ENCODE peak calls at places on chromosomes 12 and 14, in four cellular contexts. A is neuronal stem cell, K is mammary epithelial cell, C is fibroblast of lung. H is an unnamed sample.

GRCh38 chr12:62767946-62768345 is 167.0 kb downstream of the PPM1H start:
- DNase-seq in C (peak; percentile 52), K (peak; percentile 50), A (no peak), H (no peak)

GRCh38 chr14:55245657-55246268 is 25.5 kb upstream of the FBXO34 start:
- DNase-seq in C (peak; percentile 18), A (no peak), K (peak; percentile 21), H (no peak)

GRCh38 chr12:22083167-22083566 is 37.1 kb downstream of the CMAS start:
- DNase-seq in K (peak; percentile 30), A (no peak), C (peak; percentile 29), H (no peak)

GRCh38 chr14:36647827-36648753 is 13.6 kb upstream of the PAX9 start:
- DNase-seq in K (peak; percentile 58), A (no peak), C (peak; percentile 45), H (no peak)

GRCh38 chr14:101004954-101005353 is 101.4 kb upstream of the RTL1 start:
- DNase-seq in K (no peak), C (peak; percentile 79), A (no peak), H (no peak)

GRCh38 chr12:44833561-44833960 is 42.6 kb downstream of the NELL2 start:
- DNase-seq in C (no peak), A (no peak), K (no peak), H (no peak)

GRCh38 chr14:104319489-104320241 is 181.3 kb downstream of the KIF26A start:
- DNase-seq in K (no peak), C (no peak), A (no peak), H (no peak)

GRCh38 chr14:67199016-67199415 is 9.8 kb downstream of the GARIN2 start:
- DNase-seq in K (no peak), C (peak; percentile 15), A (no peak), H (no peak)

GRCh38 chr14:24298892-24299254 is 707 bp downstream of the DHRS1 start:
- DNase-seq in C (peak; percentile 82), A (no peak), K (peak; percentile 92), H (peak; percentile 87)

GRCh38 chr12:115037830-115038229 is 353.9 kb upstream of the TBX3 start:
- DNase-seq in K (no peak), C (no peak), A (no peak), H (no peak)

GRCh38 chr12:80821513-80822000 is 104.8 kb downstream of the MYF5 start:
- DNase-seq in A (peak; percentile 37), C (no peak), K (no peak), H (no peak)

GRCh38 chr12:53989227-53990113 is 4.5 kb downstream of the HOXC10 start:
- DNase-seq in A (no peak), K (peak; percentile 57), C (no peak), H (no peak)

GRCh38 chr14:61573748-61574513 is 121.4 kb upstream of the HIF1A start:
- DNase-seq in C (peak; percentile 81), A (no peak), K (peak; percentile 93), H (no peak)

GRCh38 chr12:104695453-104696148 is 238.9 kb downstream of the CHST11 start:
- DNase-seq in A (no peak), K (peak; percentile 78), C (peak; percentile 100), H (no peak)

GRCh38 chr14:51562816-51563215 is 88.9 kb upstream of the FRMD6 start:
- DNase-seq in K (peak; percentile 71), A (no peak), C (peak; percentile 73), H (no peak)

GRCh38 chr14:69052181-69052601 is 73.1 kb upstream of the ACTN1 start:
- DNase-seq in C (no peak), K (no peak), A (no peak), H (no peak)

GRCh38 chr14:69048456-69048855 is 69.4 kb upstream of the ACTN1 start:
- DNase-seq in K (peak; percentile 39), A (no peak), C (peak; percentile 44), H (no peak)

GRCh38 chr14:69047255-69047654 is 68.2 kb upstream of the ACTN1 start:
- DNase-seq in K (no peak), A (no peak), C (no peak), H (no peak)

GRCh38 chr14:69049675-69050074 is 70.6 kb upstream of the ACTN1 start:
- DNase-seq in C (peak; percentile 86), A (no peak), K (no peak), H (no peak)

DNA sequence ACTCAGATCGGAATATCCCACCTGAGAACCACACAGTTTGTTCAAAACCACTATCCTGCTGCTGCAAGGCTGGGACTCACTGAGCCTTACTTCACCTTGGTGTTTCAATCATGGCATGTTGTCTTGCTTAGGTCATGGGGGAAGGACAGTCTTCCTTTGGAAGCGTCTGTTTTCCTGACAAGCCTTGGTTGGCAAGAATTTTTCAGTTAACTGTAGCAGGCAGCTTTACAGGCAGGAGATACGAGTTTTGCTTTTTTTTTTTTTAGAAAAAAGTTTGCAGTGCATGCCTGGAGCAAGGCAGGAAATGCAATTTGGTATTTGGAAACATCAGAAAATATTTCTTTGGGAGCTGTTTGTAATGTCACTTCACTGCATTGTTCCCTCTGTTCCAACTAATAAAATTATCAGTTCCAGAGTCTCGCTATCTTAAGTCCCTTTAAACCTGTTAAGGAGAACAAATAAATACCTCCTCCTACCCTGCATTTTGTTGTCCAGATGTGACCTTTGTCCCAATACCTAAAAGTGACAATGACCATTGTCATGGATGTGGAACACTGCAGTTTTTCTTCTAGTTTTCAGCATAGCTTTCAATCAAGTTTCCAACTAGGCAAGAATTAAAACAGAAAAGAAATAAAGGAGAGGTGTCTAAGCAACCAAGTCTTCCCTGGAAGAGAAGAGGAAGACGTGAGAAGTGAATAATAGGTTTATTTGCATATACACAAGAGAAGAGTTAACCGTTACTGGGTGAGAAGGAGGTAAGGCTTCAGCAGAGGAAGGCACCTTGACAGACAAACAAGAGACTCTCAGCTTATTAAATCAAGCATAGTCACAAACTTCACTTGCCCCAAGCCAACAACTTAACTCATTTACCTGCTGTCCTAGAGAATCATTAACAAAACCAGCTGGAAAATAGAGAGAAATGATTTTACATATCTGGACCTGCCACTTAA is 71.4 kb upstream of the ACTN1 start:
- DNase-seq in K (no peak), A (no peak), C (no peak), H (no peak)
- H3K9ac ChIP-seq in K (no peak overlapping the region), A (no peak overlapping the region), C (no peak overlapping the region), H (no peak overlapping the region)

GRCh38 chr12:25497021-25497420 is 56.1 kb downstream of the LMNTD1 start:
- DNase-seq in A (no peak), K (no peak), C (peak; percentile 60), H (peak; percentile 38)

GRCh38 chr12:25491396-25491948 is 61.6 kb downstream of the LMNTD1 start:
- DNase-seq in C (no peak), A (peak; percentile 50), K (no peak), H (no peak)

GRCh38 chr12:25496098-25496587 is 56.9 kb downstream of the LMNTD1 start:
- DNase-seq in C (peak; percentile 68), K (no peak), A (no peak), H (no peak)

GRCh38 chr12:25493682-25494081 is 59.4 kb downstream of the LMNTD1 start:
- DNase-seq in C (no peak), K (no peak), A (no peak), H (no peak)

GRCh38 chr12:25495336-25496097 is 57.6 kb downstream of the LMNTD1 start:
- DNase-seq in K (peak; percentile 85), C (peak; percentile 94), A (no peak), H (peak; percentile 64)
- H3K9ac ChIP-seq in K (no peak overlapping the region), C (no peak overlapping the region), A (no peak overlapping the region), H (no peak overlapping the region)

DNA sequence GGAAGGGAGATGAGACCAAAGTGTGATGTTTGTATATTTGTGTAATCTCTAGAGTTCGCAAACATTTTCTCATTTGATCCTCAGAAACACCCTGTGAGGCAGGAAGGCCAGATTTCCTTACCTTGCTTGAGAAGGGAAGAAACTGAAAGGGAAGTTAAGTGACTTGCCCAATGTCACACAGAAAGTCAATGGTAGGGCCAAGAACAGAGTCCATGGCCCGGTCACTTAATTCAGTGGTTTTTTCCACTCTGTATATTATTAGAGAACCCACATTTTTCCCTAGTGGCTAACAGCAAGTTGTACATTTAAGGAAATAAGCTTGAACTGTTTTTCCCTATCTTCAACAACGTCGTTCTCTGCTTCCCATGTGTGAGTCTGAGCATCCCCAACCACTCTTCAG is 25.6 kb upstream of the CHPT1 start:
- DNase-seq in K (no peak), C (no peak), A (no peak), H (no peak)
- H3K9ac ChIP-seq in K (no peak overlapping the region), C (no peak overlapping the region), A (no peak overlapping the region), H (no peak overlapping the region)

DNA sequence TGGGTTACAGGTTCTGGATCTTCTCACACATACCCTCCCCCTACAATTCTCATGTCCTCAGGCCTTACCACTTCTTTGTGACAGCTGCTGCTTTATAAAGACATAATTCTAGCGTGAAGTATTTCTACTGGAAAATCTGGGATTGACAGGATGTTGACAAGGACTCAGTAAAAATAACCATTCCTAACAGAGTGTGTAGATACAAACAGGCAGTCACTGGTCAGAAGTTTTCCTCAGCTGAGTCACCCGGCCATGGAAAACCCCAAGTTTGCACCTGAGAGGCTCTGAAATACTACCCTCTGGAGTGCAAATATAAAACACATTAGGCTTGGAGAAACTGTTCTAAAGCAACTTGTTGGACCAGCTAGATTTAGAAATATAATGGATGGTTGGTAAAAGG is 54.4 kb downstream of the SPPL3 start:
- DNase-seq in A (no peak), K (peak; percentile 88), C (peak; percentile 69), H (peak; percentile 23)
- H3K9ac ChIP-seq in A (no peak overlapping the region), K (peak overlapping the region; percentile 27), C (no peak overlapping the region), H (peak overlapping the region; percentile 42)

DNA sequence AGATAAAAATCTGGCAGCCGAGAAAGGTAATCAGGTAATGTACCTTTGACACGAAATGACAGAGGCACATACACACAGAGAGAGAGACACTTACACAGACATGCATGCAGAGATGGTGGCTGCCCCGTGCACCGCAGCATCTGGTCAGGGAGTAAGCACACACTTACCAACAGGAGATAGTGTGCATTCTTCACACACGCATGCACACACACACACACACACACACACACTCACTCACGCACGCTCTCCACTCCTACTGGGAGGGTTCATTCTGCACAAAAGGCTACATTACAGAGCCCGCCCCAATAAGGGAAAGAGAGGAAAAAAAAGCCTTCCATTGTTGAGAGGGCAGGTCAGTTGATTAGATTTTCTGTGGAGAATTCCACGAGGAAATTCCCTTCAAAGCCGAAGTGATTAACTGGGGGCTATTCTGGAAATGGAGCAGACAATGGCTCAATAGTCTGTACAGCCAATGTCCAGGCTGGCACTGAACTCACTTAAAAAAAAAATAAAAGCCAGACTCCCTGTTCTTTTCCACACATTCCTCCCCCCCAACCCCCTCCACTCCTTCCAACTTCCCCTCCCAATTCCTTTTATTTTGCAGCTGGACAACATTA is 1.4 kb upstream of the SOX5 start:
- DNase-seq in C (peak; percentile 39), A (peak; percentile 73), K (no peak), H (no peak)
- H3K9ac ChIP-seq in C (no peak overlapping the region), A (peak overlapping the region; percentile 38), K (no peak overlapping the region), H (no peak overlapping the region)

DNA sequence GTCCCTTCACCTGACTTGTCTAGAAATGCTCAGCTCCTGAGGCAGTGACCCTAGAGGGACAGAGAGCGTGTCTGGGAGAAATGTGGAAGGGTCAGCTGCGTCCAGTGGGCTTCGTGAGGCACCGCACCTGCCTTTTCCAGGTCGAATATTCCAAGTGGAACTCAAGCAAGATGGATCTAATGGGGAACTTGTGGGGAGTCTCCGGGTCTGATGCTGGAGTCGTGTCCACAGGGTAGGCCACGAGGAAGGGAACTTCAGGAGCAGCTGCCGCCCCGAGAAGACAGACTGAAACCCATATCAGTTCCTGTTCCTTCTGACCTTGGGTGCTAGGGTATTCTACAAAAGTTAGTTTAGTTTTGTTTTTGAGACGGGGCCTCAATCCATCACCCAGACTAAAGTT is 67.5 kb downstream of the TNFAIP2 start:
- DNase-seq in A (no peak), K (no peak), C (no peak), H (no peak)
- H3K9ac ChIP-seq in A (no peak overlapping the region), K (no peak overlapping the region), C (no peak overlapping the region), H (no peak overlapping the region)

GRCh38 chr14:22977684-22978486 is 4.5 kb downstream of the AJUBA start:
- DNase-seq in K (peak; percentile 38), C (peak; percentile 77), A (peak; percentile 93), H (peak; percentile 85)
- H3K9ac ChIP-seq in K (peak overlapping the region; percentile 74), C (no peak overlapping the region), A (peak overlapping the region; percentile 68), H (peak overlapping the region; percentile 92)

H was measured in keratinocyte.